ENCODE peak calls at places on chromosomes 13 and 19, in ten cellular contexts. V, Q, T, F, L, U, I, W, K and B are unnamed samples.

GRCh38 chr13:48161530-48162179 is 66.8 kb upstream of the MED4 start:
- DNase-seq in V (peak; percentile 68), Q (no peak), T (peak; percentile 78), F (no peak), L (no peak), U (no peak), I (no peak), W (no peak), K (peak; percentile 29), B (no peak)

GRCh38 chr19:49744946-49745381 is 18.1 kb downstream of the TSKS start:
- DNase-seq in V (no peak), Q (no peak), T (no peak), F (no peak), L (no peak), U (no peak), I (no peak), W (no peak), K (no peak), B (no peak)

GRCh38 chr19:38693380-38694223 is 46.2 kb downstream of the ACTN4 start:
- DNase-seq in V (no peak), Q (peak; percentile 60), T (no peak), F (peak; percentile 91), L (peak; percentile 63), U (peak; percentile 87), I (no peak), W (peak; percentile 91), K (no peak), B (no peak)

GRCh38 chr19:2478324-2478755 is 2.4 kb downstream of the GADD45B start:
- DNase-seq in V (peak; percentile 77), Q (peak; percentile 73), T (peak; percentile 86), F (no peak), L (peak; percentile 64), U (peak; percentile 76), I (peak; percentile 72), W (no peak), K (peak; percentile 81), B (peak; percentile 74)

GRCh38 chr19:46898731-46899130 is 37.9 kb downstream of the ARHGAP35 start:
- DNase-seq in V (no peak), Q (no peak), T (no peak), F (no peak), L (peak; percentile 76), U (no peak), I (no peak), W (no peak), K (no peak), B (no peak)

GRCh38 chr13:26656919-26657318 is 99.4 kb downstream of the WASF3 start:
- DNase-seq in V (no peak), Q (no peak), T (no peak), F (no peak), L (peak; percentile 82), U (peak; percentile 70), I (no peak), W (no peak), K (no peak), B (peak; percentile 52)

GRCh38 chr13:95571941-95572340 is 19.4 kb downstream of the CLDN10 start:
- DNase-seq in V (no peak), Q (no peak), T (no peak), F (no peak), L (no peak), U (peak; percentile 56), I (no peak), W (no peak), K (no peak), B (no peak)

GRCh38 chr19:19595171-19595701 is 23.3 kb downstream of the PBX4 start:
- DNase-seq in V (no peak), Q (no peak), T (peak; percentile 65), F (no peak), L (peak; percentile 47), U (no peak), I (no peak), W (no peak), K (no peak), B (peak; percentile 76)

GRCh38 chr19:45598267-45599011 is 3.6 kb downstream of the GPR4 start:
- DNase-seq in V (no peak), Q (no peak), T (no peak), F (no peak), L (no peak), U (no peak), I (no peak), W (no peak), K (no peak), B (no peak)
- H3K4me3 ChIP-seq in V (peak overlapping the region; percentile 70), Q (no peak overlapping the region), T (peak overlapping the region; percentile 39), F (peak overlapping the region; percentile 25), L (no peak overlapping the region), U (no peak overlapping the region), I (no peak overlapping the region), W (no peak overlapping the region), K (no peak overlapping the region), B (no peak overlapping the region)

GRCh38 chr19:41030651-41031050 is 39.6 kb downstream of the CYP2B6 start:
- DNase-seq in V (no peak), Q (no peak), T (no peak), F (no peak), L (no peak), U (no peak), I (no peak), W (no peak), K (no peak), B (no peak)
- TF ChIP-seq CTCF in V (no peak), Q (no peak), T (no peak), F (no peak), L (no peak), U (no peak), I (no peak), W (no peak), K (no peak), B (no peak)

GRCh38 chr19:7515471-7516226 is at the start of gene ZNF358:
- DNase-seq in V (peak; percentile 91), Q (peak; percentile 58), T (peak; percentile 85), F (peak; percentile 67), L (peak; percentile 46), U (peak; percentile 96), I (peak; percentile 84), W (no peak), K (peak; percentile 79), B (no peak)

GRCh38 chr19:7516281-7516862 is 469 bp downstream of the ZNF358 start:
- DNase-seq in V (no peak), Q (no peak), T (no peak), F (no peak), L (no peak), U (peak; percentile 12), I (peak; percentile 61), W (no peak), K (no peak), B (no peak)

GRCh38 chr19:7519411-7520130 is 2.9 kb upstream of the MCOLN1 start:
- DNase-seq in V (no peak), Q (no peak), T (no peak), F (no peak), L (no peak), U (no peak), I (no peak), W (no peak), K (no peak), B (no peak)

GRCh38 chr19:7515091-7515470 is 822 bp upstream of the ZNF358 start:
- DNase-seq in V (peak; percentile 59), Q (no peak), T (no peak), F (no peak), L (peak; percentile 66), U (no peak), I (peak; percentile 92), W (no peak), K (peak; percentile 45), B (no peak)

DNA sequence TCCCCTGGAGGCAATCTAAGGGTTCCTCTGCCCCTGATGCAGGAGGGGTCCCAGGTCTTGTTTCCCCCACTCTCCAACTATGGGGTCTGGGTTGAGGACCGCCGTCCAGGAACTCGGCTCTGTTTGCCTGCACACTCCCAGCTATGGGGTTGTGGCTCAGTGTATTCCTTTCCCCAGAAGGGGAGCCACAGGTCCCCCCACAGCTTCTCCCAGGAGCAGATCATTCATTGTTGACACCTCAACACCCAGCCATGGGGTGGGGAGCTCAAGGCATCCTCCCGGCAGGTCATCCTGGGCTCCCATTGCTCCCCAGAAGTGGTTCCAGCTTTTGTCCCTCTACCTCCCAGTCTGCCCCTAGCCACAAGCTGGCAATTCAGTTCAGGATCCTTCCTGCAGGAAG is 975 bp downstream of the ZNF358 start:
- DNase-seq in V (peak; percentile 19), Q (no peak), T (no peak), F (no peak), L (no peak), U (no peak), I (no peak), W (no peak), K (no peak), B (no peak)
- H3K4me3 ChIP-seq in V (peak overlapping the region; percentile 79), Q (peak overlapping the region; percentile 55), T (peak overlapping the region; percentile 75), F (peak overlapping the region; percentile 67), L (peak overlapping the region; percentile 77), U (peak overlapping the region; percentile 57), I (peak overlapping the region; percentile 58), W (peak overlapping the region; percentile 50), K (peak overlapping the region; percentile 67), B (peak overlapping the region; percentile 86)

GRCh38 chr13:110705356-110705825 is 525 bp downstream of the CARS2 start:
- DNase-seq in V (no peak), Q (no peak), T (no peak), F (no peak), L (no peak), U (no peak), I (no peak), W (no peak), K (no peak), B (no peak)

GRCh38 chr13:110706570-110707378 is 858 bp upstream of the CARS2 start:
- DNase-seq in V (no peak), Q (no peak), T (no peak), F (no peak), L (no peak), U (no peak), I (no peak), W (no peak), K (no peak), B (no peak)

GRCh38 chr13:110702591-110703526 is 3.1 kb downstream of the CARS2 start:
- DNase-seq in V (no peak), Q (no peak), T (no peak), F (no peak), L (peak; percentile 62), U (no peak), I (no peak), W (no peak), K (no peak), B (no peak)

GRCh38 chr13:110702089-110702488 is 3.8 kb downstream of the CARS2 start:
- DNase-seq in V (no peak), Q (no peak), T (no peak), F (no peak), L (no peak), U (no peak), I (no peak), W (no peak), K (no peak), B (no peak)

DNA sequence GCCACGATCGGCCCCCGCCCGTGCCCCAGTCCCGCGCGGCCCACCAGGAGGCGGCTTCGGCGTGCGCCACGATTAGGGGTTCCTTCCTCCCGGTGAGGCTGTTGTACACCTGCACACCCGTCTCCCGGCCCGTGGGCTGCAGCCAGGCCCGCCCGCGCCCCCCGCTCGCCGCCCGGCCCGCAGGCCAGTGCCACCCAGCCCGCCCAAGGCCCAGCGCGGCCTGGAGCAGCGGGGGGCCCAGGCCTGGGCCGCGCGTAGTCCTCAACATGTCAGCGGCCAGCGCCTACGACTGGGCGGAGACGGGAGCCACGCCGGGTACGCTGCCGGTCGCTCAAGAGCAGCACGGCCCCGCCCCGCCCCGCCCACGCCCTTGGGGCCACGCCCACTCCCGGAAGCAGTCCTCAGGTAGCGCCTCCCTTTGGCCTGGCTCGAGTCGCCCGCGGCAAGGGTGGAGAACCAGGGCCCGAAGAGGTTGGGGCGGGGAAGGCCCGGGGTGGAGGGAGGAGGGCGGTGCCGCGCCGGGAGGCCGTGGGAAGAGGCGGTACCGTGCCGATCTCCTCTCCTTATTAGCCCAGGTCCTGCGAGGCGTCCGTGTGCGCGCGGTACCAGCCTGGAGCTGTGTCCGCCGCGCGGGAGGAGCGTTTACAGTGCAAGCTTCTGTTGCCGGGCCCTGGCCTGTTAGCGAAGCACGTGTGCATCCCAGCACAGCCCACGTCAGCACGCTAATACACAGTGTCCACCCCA is at the start of gene CARS2:
- DNase-seq in V (peak; percentile 96), Q (peak; percentile 98), T (peak; percentile 98), F (peak; percentile 75), L (peak; percentile 91), U (peak; percentile 97), I (peak; percentile 96), W (peak; percentile 94), K (peak; percentile 98), B (peak; percentile 92)
- TF ChIP-seq CTCF in V (peak; percentile 23), Q (no peak), T (peak; percentile 9), F (no peak), L (peak; percentile 15), U (no peak), I (no peak), W (no peak), K (no peak), B (peak; percentile 7)